ENCODE peak calls at places on chromosomes 13 and 19, in eight cellular contexts. One of them, this sample, is unnamed.

GRCh38 chr19:49264258-49264657 is 60.7 kb downstream of the SLC6A16 start:
- DNase-seq in cardiac fibroblast: no peak
- DNase-seq in CD4-positive, alpha-beta memory T cell: no peak
- DNase-seq in SJSA1: no peak
- DNase-seq in lung: no peak
- DNase-seq in AG04449: no peak
- DNase-seq in HAP-1: no peak
- DNase-seq in A549: no peak
- DNase-seq in this sample: no peak

GRCh38 chr19:57664269-57665127 is 4.2 kb upstream of the ZSCAN4 start:
- DNase-seq in AG04449: no peak
- DNase-seq in CD4-positive, alpha-beta memory T cell: no peak
- DNase-seq in cardiac fibroblast: peak; percentile 76
- DNase-seq in A549: peak; percentile 33
- DNase-seq in lung: peak; percentile 29
- DNase-seq in SJSA1: peak; percentile 44
- DNase-seq in HAP-1: peak; percentile 59
- DNase-seq in this sample: peak; percentile 3

GRCh38 chr19:11984986-11985385 is 20.1 kb downstream of the ZNF763 start:
- DNase-seq in A549: no peak
- DNase-seq in AG04449: no peak
- DNase-seq in CD4-positive, alpha-beta memory T cell: no peak
- DNase-seq in lung: no peak
- DNase-seq in HAP-1: no peak
- DNase-seq in cardiac fibroblast: no peak
- DNase-seq in SJSA1: no peak
- DNase-seq in this sample: no peak

GRCh38 chr13:81395368-81395767 is 1054.4 kb upstream of the SPRY2 start:
- DNase-seq in cardiac fibroblast: no peak
- DNase-seq in HAP-1: peak; percentile 27
- DNase-seq in lung: no peak
- DNase-seq in SJSA1: no peak
- DNase-seq in CD4-positive, alpha-beta memory T cell: no peak
- DNase-seq in A549: no peak
- DNase-seq in AG04449: no peak
- DNase-seq in this sample: no peak

GRCh38 chr13:104592127-104592526 is 1525.9 kb upstream of the SLC10A2 start:
- DNase-seq in HAP-1: no peak
- DNase-seq in A549: no peak
- DNase-seq in AG04449: no peak
- DNase-seq in CD4-positive, alpha-beta memory T cell: no peak
- DNase-seq in cardiac fibroblast: peak; percentile 24
- DNase-seq in SJSA1: peak; percentile 89
- DNase-seq in lung: no peak
- DNase-seq in this sample: peak; percentile 37

GRCh38 chr19:14135985-14136508 is 342 bp downstream of the ASF1B start:
- DNase-seq in AG04449: no peak
- DNase-seq in lung: no peak
- DNase-seq in cardiac fibroblast: no peak
- DNase-seq in SJSA1: no peak
- DNase-seq in HAP-1: no peak
- DNase-seq in CD4-positive, alpha-beta memory T cell: no peak
- DNase-seq in A549: no peak
- DNase-seq in this sample: no peak

GRCh38 chr13:41944229-41944628 is 16.7 kb downstream of the VWA8 start:
- DNase-seq in AG04449: no peak
- DNase-seq in CD4-positive, alpha-beta memory T cell: no peak
- DNase-seq in HAP-1: no peak
- DNase-seq in A549: no peak
- DNase-seq in lung: no peak
- DNase-seq in SJSA1: no peak
- DNase-seq in cardiac fibroblast: no peak
- DNase-seq in this sample: no peak

GRCh38 chr19:27794444-27795042 is 1418.4 kb downstream of the UQCRFS1 start:
- DNase-seq in cardiac fibroblast: peak; percentile 54
- DNase-seq in HAP-1: peak; percentile 44
- DNase-seq in SJSA1: no peak
- DNase-seq in AG04449: no peak
- DNase-seq in CD4-positive, alpha-beta memory T cell: no peak
- DNase-seq in A549: no peak
- DNase-seq in lung: no peak
- DNase-seq in this sample: no peak

GRCh38 chr13:20566917-20567755 is at the start of gene IFT88:
- DNase-seq in AG04449: peak; percentile 29
- DNase-seq in HAP-1: peak; percentile 95
- DNase-seq in lung: peak; percentile 91
- DNase-seq in cardiac fibroblast: peak; percentile 93
- DNase-seq in A549: peak; percentile 58
- DNase-seq in CD4-positive, alpha-beta memory T cell: peak; percentile 86
- DNase-seq in SJSA1: peak; percentile 89
- DNase-seq in this sample: peak; percentile 50

GRCh38 chr13:20332361-20333096 is 100.4 kb upstream of the GJB6 start:
- DNase-seq in AG04449: no peak
- DNase-seq in A549: no peak
- DNase-seq in SJSA1: no peak
- DNase-seq in lung: no peak
- DNase-seq in cardiac fibroblast: peak; percentile 52
- DNase-seq in HAP-1: no peak
- DNase-seq in CD4-positive, alpha-beta memory T cell: no peak
- DNase-seq in this sample: no peak

GRCh38 chr13:73578251-73578875 is 519.6 kb downstream of the KLF5 start:
- DNase-seq in AG04449: no peak
- DNase-seq in lung: no peak
- DNase-seq in cardiac fibroblast: peak; percentile 9
- DNase-seq in HAP-1: no peak
- DNase-seq in CD4-positive, alpha-beta memory T cell: no peak
- DNase-seq in SJSA1: no peak
- DNase-seq in A549: no peak
- DNase-seq in this sample: no peak

GRCh38 chr13:111914241-111915103 is 152.5 kb upstream of the SOX1 start:
- DNase-seq in AG04449: no peak
- DNase-seq in SJSA1: no peak
- DNase-seq in lung: no peak
- DNase-seq in A549: no peak
- DNase-seq in CD4-positive, alpha-beta memory T cell: no peak
- DNase-seq in HAP-1: no peak
- DNase-seq in cardiac fibroblast: no peak
- DNase-seq in this sample: no peak

GRCh38 chr13:34469212-34469983 is 472.7 kb upstream of the NBEA start:
- DNase-seq in AG04449: no peak
- DNase-seq in CD4-positive, alpha-beta memory T cell: no peak
- DNase-seq in lung: no peak
- DNase-seq in A549: no peak
- DNase-seq in cardiac fibroblast: peak; percentile 23
- DNase-seq in HAP-1: no peak
- DNase-seq in SJSA1: peak; percentile 52
- DNase-seq in this sample: no peak

GRCh38 chr19:47380559-47380958 is 31.4 kb downstream of the DHX34 start:
- DNase-seq in lung: no peak
- DNase-seq in cardiac fibroblast: no peak
- DNase-seq in SJSA1: no peak
- DNase-seq in CD4-positive, alpha-beta memory T cell: no peak
- DNase-seq in HAP-1: no peak
- DNase-seq in A549: no peak
- DNase-seq in AG04449: no peak
- DNase-seq in this sample: no peak

GRCh38 chr13:111005364-111005763 is 90.5 kb upstream of the ANKRD10 start:
- DNase-seq in cardiac fibroblast: peak; percentile 42
- DNase-seq in HAP-1: no peak
- DNase-seq in lung: no peak
- DNase-seq in CD4-positive, alpha-beta memory T cell: no peak
- DNase-seq in SJSA1: no peak
- DNase-seq in A549: peak; percentile 2
- DNase-seq in AG04449: no peak
- DNase-seq in this sample: no peak

GRCh38 chr13:79646880-79647279 is 165.9 kb downstream of the NDFIP2 start:
- DNase-seq in AG04449: no peak
- DNase-seq in HAP-1: no peak
- DNase-seq in A549: no peak
- DNase-seq in CD4-positive, alpha-beta memory T cell: no peak
- DNase-seq in lung: no peak
- DNase-seq in cardiac fibroblast: no peak
- DNase-seq in SJSA1: no peak
- DNase-seq in this sample: no peak

GRCh38 chr13:24670174-24670573 is 10.0 kb upstream of the ATP12A start:
- DNase-seq in HAP-1: no peak
- DNase-seq in SJSA1: no peak
- DNase-seq in cardiac fibroblast: no peak
- DNase-seq in lung: no peak
- DNase-seq in AG04449: no peak
- DNase-seq in CD4-positive, alpha-beta memory T cell: no peak
- DNase-seq in A549: no peak
- DNase-seq in this sample: no peak

GRCh38 chr13:76647550-76647949 is 238.7 kb downstream of the KCTD12 start:
- DNase-seq in HAP-1: no peak
- DNase-seq in lung: no peak
- DNase-seq in CD4-positive, alpha-beta memory T cell: no peak
- DNase-seq in A549: no peak
- DNase-seq in SJSA1: no peak
- DNase-seq in cardiac fibroblast: no peak
- DNase-seq in AG04449: no peak
- DNase-seq in this sample: peak; percentile 38

GRCh38 chr13:51252954-51253531 is 30.8 kb downstream of the FAM124A start:
- DNase-seq in A549: no peak
- DNase-seq in AG04449: no peak
- DNase-seq in SJSA1: no peak
- DNase-seq in lung: no peak
- DNase-seq in CD4-positive, alpha-beta memory T cell: no peak
- DNase-seq in HAP-1: no peak
- DNase-seq in cardiac fibroblast: no peak
- DNase-seq in this sample: no peak

GRCh38 chr13:105762096-105762495 is 773.4 kb downstream of the EFNB2 start:
- DNase-seq in SJSA1: no peak
- DNase-seq in HAP-1: no peak
- DNase-seq in lung: no peak
- DNase-seq in CD4-positive, alpha-beta memory T cell: no peak
- DNase-seq in cardiac fibroblast: no peak
- DNase-seq in AG04449: no peak
- DNase-seq in A549: no peak
- DNase-seq in this sample: no peak
- H3K4me3 ChIP-seq in SJSA1: no peak overlapping the region
- H3K4me3 ChIP-seq in HAP-1: no peak overlapping the region
- H3K4me3 ChIP-seq in lung: no peak overlapping the region
- H3K4me3 ChIP-seq in CD4-positive, alpha-beta memory T cell: no peak overlapping the region
- H3K4me3 ChIP-seq in cardiac fibroblast: no peak overlapping the region
- H3K4me3 ChIP-seq in AG04449: no peak overlapping the region
- H3K4me3 ChIP-seq in A549: no peak overlapping the region
- H3K4me3 ChIP-seq in this sample: no peak overlapping the region

GRCh38 chr19:42282036-42282762 is 13.1 kb downstream of the CIC start:
- DNase-seq in lung: no peak
- DNase-seq in AG04449: no peak
- DNase-seq in HAP-1: no peak
- DNase-seq in CD4-positive, alpha-beta memory T cell: no peak
- DNase-seq in cardiac fibroblast: no peak
- DNase-seq in SJSA1: peak; percentile 42
- DNase-seq in A549: peak; percentile 43
- DNase-seq in this sample: no peak
- H3K4me3 ChIP-seq in lung: no peak overlapping the region
- H3K4me3 ChIP-seq in AG04449: peak overlapping the region; percentile 73
- H3K4me3 ChIP-seq in HAP-1: no peak overlapping the region
- H3K4me3 ChIP-seq in CD4-positive, alpha-beta memory T cell: no peak overlapping the region
- H3K4me3 ChIP-seq in cardiac fibroblast: no peak overlapping the region
- H3K4me3 ChIP-seq in SJSA1: peak overlapping the region; percentile 22
- H3K4me3 ChIP-seq in A549: peak overlapping the region; percentile 77
- H3K4me3 ChIP-seq in this sample: no peak overlapping the region

DNA sequence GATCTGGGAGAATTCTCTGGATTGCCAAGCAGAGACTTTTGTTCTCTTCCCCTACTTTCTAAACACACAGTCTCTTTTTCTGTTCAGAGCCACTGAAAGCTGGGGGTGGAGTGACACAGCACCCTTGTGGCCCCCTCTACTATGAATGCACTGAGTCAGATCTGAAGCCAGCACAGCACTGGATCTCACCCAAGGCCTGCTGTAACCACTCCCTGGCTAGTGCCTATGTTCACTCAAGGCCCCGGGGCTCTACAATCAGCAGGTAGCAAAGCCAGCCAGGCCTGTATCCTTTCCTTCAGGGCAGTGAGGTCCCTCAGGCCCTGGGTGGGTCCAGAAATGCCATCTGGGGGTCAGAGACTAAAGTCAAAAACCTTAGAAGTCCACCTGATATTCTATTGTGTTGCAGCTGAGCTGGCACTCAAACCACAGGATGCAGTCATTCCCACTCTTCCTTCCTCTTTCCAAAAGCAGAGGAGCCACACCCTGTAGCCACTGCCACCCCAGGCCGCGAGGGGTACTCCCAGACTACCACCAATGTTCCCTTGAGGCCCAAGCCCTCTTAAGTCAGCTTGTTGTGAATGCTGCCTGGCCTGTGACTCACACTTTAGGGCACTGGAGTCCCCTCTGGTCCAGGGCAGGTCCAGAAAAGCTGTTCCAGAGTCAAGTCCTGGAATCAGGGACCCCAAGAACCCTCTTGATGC is 110.1 kb upstream of the RXFP2 start:
- DNase-seq in CD4-positive, alpha-beta memory T cell: no peak
- DNase-seq in HAP-1: no peak
- DNase-seq in SJSA1: no peak
- DNase-seq in cardiac fibroblast: peak; percentile 35
- DNase-seq in lung: no peak
- DNase-seq in A549: no peak
- DNase-seq in AG04449: no peak
- DNase-seq in this sample: no peak
- H3K4me3 ChIP-seq in CD4-positive, alpha-beta memory T cell: no peak overlapping the region
- H3K4me3 ChIP-seq in HAP-1: no peak overlapping the region
- H3K4me3 ChIP-seq in SJSA1: no peak overlapping the region
- H3K4me3 ChIP-seq in cardiac fibroblast: no peak overlapping the region
- H3K4me3 ChIP-seq in lung: no peak overlapping the region
- H3K4me3 ChIP-seq in A549: no peak overlapping the region
- H3K4me3 ChIP-seq in AG04449: no peak overlapping the region
- H3K4me3 ChIP-seq in this sample: no peak overlapping the region

DNA sequence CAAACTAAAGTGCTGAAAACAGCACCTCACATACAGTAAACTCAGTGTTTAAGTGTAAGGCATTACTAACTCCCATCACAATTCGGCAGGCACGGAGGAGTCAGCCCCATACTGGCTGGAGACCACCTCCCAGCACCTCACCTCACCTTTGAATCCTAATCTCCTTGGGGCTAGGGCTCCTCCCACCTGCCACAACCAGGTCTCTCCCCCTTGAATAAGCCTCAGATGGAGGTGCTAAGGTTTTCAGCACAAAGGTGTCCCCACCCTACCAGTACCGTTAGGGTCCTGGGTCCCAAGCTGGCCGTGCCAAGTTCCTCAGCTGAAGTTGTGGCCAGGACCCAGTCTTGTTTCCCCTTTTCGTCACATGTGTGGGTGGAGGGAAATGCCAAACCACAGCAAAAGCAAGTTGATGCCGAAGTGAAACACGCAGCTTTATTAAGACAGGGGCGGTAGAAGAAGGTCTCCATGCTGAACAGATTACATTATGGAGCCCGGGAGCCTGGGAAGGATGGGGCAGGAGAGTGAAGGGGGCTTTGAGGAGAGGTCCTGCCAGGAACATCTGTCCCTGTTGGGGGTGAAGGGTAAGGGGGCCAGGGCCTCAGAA is at the start of gene IGFLR1:
- DNase-seq in AG04449: no peak
- DNase-seq in lung: no peak
- DNase-seq in cardiac fibroblast: no peak
- DNase-seq in HAP-1: no peak
- DNase-seq in A549: no peak
- DNase-seq in SJSA1: no peak
- DNase-seq in CD4-positive, alpha-beta memory T cell: peak; percentile 72
- DNase-seq in this sample: no peak
- H3K4me3 ChIP-seq in AG04449: peak within 1 kb of the TSS; percentile 69
- H3K4me3 ChIP-seq in lung: no peak within 1 kb of the TSS
- H3K4me3 ChIP-seq in cardiac fibroblast: no peak within 1 kb of the TSS
- H3K4me3 ChIP-seq in HAP-1: peak within 1 kb of the TSS; percentile 57
- H3K4me3 ChIP-seq in A549: peak within 1 kb of the TSS; percentile 47
- H3K4me3 ChIP-seq in SJSA1: no peak within 1 kb of the TSS
- H3K4me3 ChIP-seq in CD4-positive, alpha-beta memory T cell: peak within 1 kb of the TSS; percentile 42
- H3K4me3 ChIP-seq in this sample: no peak within 1 kb of the TSS

GRCh38 chr19:10430505-10431253 is 10.3 kb downstream of the PDE4A start:
- DNase-seq in HAP-1: no peak
- DNase-seq in lung: peak; percentile 60
- DNase-seq in SJSA1: no peak
- DNase-seq in cardiac fibroblast: peak; percentile 64
- DNase-seq in CD4-positive, alpha-beta memory T cell: no peak
- DNase-seq in AG04449: no peak
- DNase-seq in A549: no peak
- DNase-seq in this sample: no peak
- H3K4me3 ChIP-seq in HAP-1: no peak overlapping the region
- H3K4me3 ChIP-seq in lung: peak overlapping the region; percentile 78
- H3K4me3 ChIP-seq in SJSA1: peak overlapping the region; percentile 44
- H3K4me3 ChIP-seq in cardiac fibroblast: peak overlapping the region; percentile 62
- H3K4me3 ChIP-seq in CD4-positive, alpha-beta memory T cell: peak overlapping the region; percentile 36
- H3K4me3 ChIP-seq in AG04449: peak overlapping the region; percentile 57
- H3K4me3 ChIP-seq in A549: peak overlapping the region; percentile 50
- H3K4me3 ChIP-seq in this sample: peak overlapping the region; percentile 59

This sample was measured in BJ.